ENCODE peak calls at places on chromosomes 16 and 17, in six cellular contexts. K is NCI-H1092; S is activated CD8-positive, alpha-beta memory T cell treated with anti-CD3 and anti-CD28 coated beads for 48 hours; D is activated T-helper 1 cell treated with Interleukin-2 at 50 U/mL for 16 hours; F is tibial nerve; Y is GM04503. H is an unnamed sample.
A peak's percentile ranks its signal among the peaks of the same experiment; 100 is the strongest.

GRCh38 chr17:57112994-57113393 is 27.9 kb downstream of the AKAP1 start:
- DNase-seq in K (no peak), S (no peak), D (no peak), F (no peak), Y (no peak), H (no peak)

GRCh38 chr16:68074850-68075249 is 10.3 kb upstream of the NFATC3 start:
- DNase-seq in K (no peak), S (no peak), D (peak; percentile 45), F (no peak), Y (no peak), H (peak; percentile 22)

GRCh38 chr16:48833461-48833860 is 223.5 kb upstream of the N4BP1 start:
- DNase-seq in K (no peak), S (no peak), D (no peak), F (no peak), Y (no peak), H (no peak)

GRCh38 chr16:85002099-85002541 is 9.2 kb downstream of the ZDHHC7 start:
- DNase-seq in K (no peak), S (no peak), D (no peak), F (no peak), Y (no peak), H (no peak)

GRCh38 chr17:50892101-50892776 is 26.1 kb upstream of the TOB1 start:
- DNase-seq in K (no peak), S (no peak), D (no peak), F (no peak), Y (no peak), H (no peak)

GRCh38 chr17:39573447-39574298 is 34.0 kb downstream of the NEUROD2 start:
- DNase-seq in K (peak; percentile 43), S (no peak), D (peak; percentile 3), F (peak; percentile 33), Y (peak; percentile 21), H (no peak)

GRCh38 chr17:7884581-7885356 is 3.8 kb upstream of the CHD3 start:
- DNase-seq in K (no peak), S (no peak), D (peak; percentile 30), F (no peak), Y (no peak), H (peak; percentile 57)

GRCh38 chr16:52470601-52471000 is 76.3 kb downstream of the TOX3 start:
- DNase-seq in K (peak; percentile 34), S (no peak), D (no peak), F (no peak), Y (no peak), H (no peak)

GRCh38 chr17:19357351-19358140 is 5.0 kb downstream of the B9D1 start:
- DNase-seq in K (no peak), S (no peak), D (no peak), F (no peak), Y (no peak), H (no peak)

GRCh38 chr17:35560703-35561102 is at the start of gene SLFN14:
- DNase-seq in K (no peak), S (no peak), D (no peak), F (no peak), Y (no peak), H (peak; percentile 99)

GRCh38 chr16:77789085-77789611 is 784 bp downstream of the VAT1L start:
- DNase-seq in K (no peak), S (no peak), D (no peak), F (no peak), Y (no peak), H (no peak)

GRCh38 chr17:12318614-12319266 is 298.1 kb downstream of the MAP2K4 start:
- DNase-seq in K (no peak), S (no peak), D (no peak), F (no peak), Y (no peak), H (no peak)

GRCh38 chr17:36629252-36629847 is 28.0 kb downstream of the MRM1 start:
- DNase-seq in K (peak; percentile 68), S (peak; percentile 86), D (peak; percentile 64), F (peak; percentile 77), Y (no peak), H (peak; percentile 88)

GRCh38 chr17:17306181-17306580 is 3.0 kb downstream of the NT5M start:
- DNase-seq in K (no peak), S (no peak), D (no peak), F (no peak), Y (no peak), H (no peak)

GRCh38 chr17:75748706-75749105 is 16.3 kb downstream of the GALK1 start:
- DNase-seq in K (no peak), S (no peak), D (no peak), F (no peak), Y (no peak), H (no peak)

GRCh38 chr16:74724820-74725549 is 24.3 kb upstream of the MLKL start:
- DNase-seq in K (no peak), S (no peak), D (no peak), F (no peak), Y (no peak), H (no peak)

GRCh38 chr16:30350134-30350871 is 4.8 kb downstream of the CD2BP2 start:
- DNase-seq in K (no peak), S (no peak), D (no peak), F (no peak), Y (no peak), H (no peak)